ENCODE peak calls at places on chromosomes 7 and 10, in four cellular contexts. G, W, R and K are unnamed samples.

GRCh38 chr10:77625379-77625778 is 12.2 kb downstream of the KCNMA1 start:
- DNase-seq in G (no peak), W (no peak), R (no peak), K (no peak)

GRCh38 chr7:497946-498655 is 21.5 kb downstream of the PDGFA start:
- DNase-seq in G (peak; percentile 67), W (no peak), R (no peak), K (no peak)

GRCh38 chr10:14089556-14090297 is 241.0 kb downstream of the FRMD4A start:
- DNase-seq in G (no peak), W (no peak), R (no peak), K (no peak)

GRCh38 chr7:118492466-118492865 is 268.0 kb downstream of the ANKRD7 start:
- DNase-seq in G (no peak), W (no peak), R (no peak), K (no peak)

GRCh38 chr7:79376297-79377025 is 77.0 kb downstream of the MAGI2 start:
- DNase-seq in G (no peak), W (no peak), R (no peak), K (no peak)

GRCh38 chr7:101125989-101126650 is 784 bp upstream of the SERPINE1 start:
- DNase-seq in G (peak; percentile 28), W (no peak), R (peak; percentile 77), K (no peak)

GRCh38 chr7:110718514-110719205 is 372.3 kb upstream of the LRRN3 start:
- DNase-seq in G (no peak), W (no peak), R (no peak), K (no peak)

GRCh38 chr7:2843711-2844152 is 376 bp downstream of the GNA12 start:
- DNase-seq in G (no peak), W (peak; percentile 10), R (no peak), K (no peak)

GRCh38 chr7:82705831-82706230 is 262.3 kb upstream of the CACNA2D1 start:
- DNase-seq in G (no peak), W (no peak), R (no peak), K (no peak)

GRCh38 chr10:28295346-28295745 is 7.5 kb downstream of the MPP7 start:
- DNase-seq in G (no peak), W (no peak), R (no peak), K (no peak)

GRCh38 chr7:25240340-25240739 is 12.1 kb upstream of the NPVF start:
- DNase-seq in G (no peak), W (no peak), R (no peak), K (no peak)

GRCh38 chr7:34069676-34070075 is 164.3 kb downstream of the BMPER start:
- DNase-seq in G (no peak), W (no peak), R (peak; percentile 29), K (no peak)

GRCh38 chr10:77325233-77325537 is 312.4 kb downstream of the KCNMA1 start:
- DNase-seq in G (no peak), W (no peak), R (no peak), K (no peak)

GRCh38 chr10:29615195-29615594 is 19.6 kb downstream of the SVIL start:
- DNase-seq in G (no peak), W (no peak), R (no peak), K (no peak)

GRCh38 chr10:18233775-18234174 is 93.6 kb downstream of the CACNB2 start:
- DNase-seq in G (no peak), W (no peak), R (no peak), K (no peak)

GRCh38 chr10:23053036-23053435 is 42.3 kb upstream of the MSRB2 start:
- DNase-seq in G (no peak), W (no peak), R (no peak), K (no peak)

GRCh38 chr7:157018997-157019591 is 8.6 kb upstream of the MNX1 start:
- DNase-seq in G (no peak), W (no peak), R (no peak), K (no peak)

GRCh38 chr10:132319853-132320669 is 11.9 kb upstream of the LRRC27 start:
- DNase-seq in G (no peak), W (no peak), R (peak; percentile 84), K (peak; percentile 65)

GRCh38 chr10:94361161-94361794 is 1.5 kb downstream of the NOC3L start:
- DNase-seq in G (no peak), W (peak; percentile 22), R (no peak), K (no peak)

GRCh38 chr7:21767300-21767900 is 178.3 kb downstream of the CDCA7L start:
- DNase-seq in G (peak; percentile 11), W (no peak), R (peak; percentile 42), K (peak; percentile 2)

GRCh38 chr10:20855398-20856038 is 41.6 kb downstream of the NEBL start:
- DNase-seq in G (no peak), W (no peak), R (no peak), K (no peak)

GRCh38 chr10:52030051-52030867 is 283.8 kb upstream of the DKK1 start:
- DNase-seq in G (no peak), W (no peak), R (no peak), K (no peak)

GRCh38 chr10:68955414-68955785 is 570 bp upstream of the DDX21 start:
- DNase-seq in G (no peak), W (no peak), R (no peak), K (peak; percentile 12)

GRCh38 chr7:56287429-56288138 is 171.4 kb upstream of the NUPR2 start:
- DNase-seq in G (peak; percentile 36), W (no peak), R (no peak), K (no peak)

GRCh38 chr10:91034042-91034441 is 113.2 kb upstream of the ANKRD1 start:
- DNase-seq in G (no peak), W (peak; percentile 65), R (no peak), K (no peak)

GRCh38 chr10:7111574-7111973 is 299.3 kb downstream of the SFMBT2 start:
- DNase-seq in G (no peak), W (no peak), R (no peak), K (no peak)